ENCODE peak calls at places on chromosomes 3 and 15, in six cellular contexts. A is left ventricle myocardium inferior; V is sigmoid colon; Q is stimulated activated CD4-positive, alpha-beta T cell treated with anti-CD3 and anti-CD28 coated beads, Interleukin-1b, Interleukin-23, amount 100 ng/mL, for 1 hour; P is activated T-cell treated with anti-CD3 and anti-CD28 coated beads, Interleukin-2, amount 50 U/mL, for 72 hours; N is adipocyte. O is an unnamed sample.

GRCh38 chr3:97927699-97928098 is 44.5 kb downstream of the RIOX2 start:
- DNase-seq in N (peak), A (no peak), V (no peak), P (no peak), Q (no peak), O (no peak)

GRCh38 chr15:57526615-57527014 is 65.1 kb upstream of the MYZAP start:
- DNase-seq in A (no peak), P (no peak), Q (no peak), N (no peak), V (no peak), O (no peak)

GRCh38 chr3:149813367-149814281 is 609 bp downstream of the RNF13 start:
- DNase-seq in N (peak), P (peak), V (peak), Q (no peak), A (no peak), O (peak)

GRCh38 chr3:33006081-33006480 is 54.6 kb downstream of the CCR4 start:
- DNase-seq in V (no peak), Q (no peak), N (no peak), P (no peak), A (no peak), O (no peak)

GRCh38 chr3:71129611-71130515 is 453.7 kb downstream of the FOXP1 start:
- DNase-seq in N (peak), V (no peak), P (no peak), A (no peak), Q (no peak), O (no peak)

GRCh38 chr3:196179380-196180308 is 31.6 kb downstream of the ZDHHC19 start:
- DNase-seq in A (no peak), P (peak), N (peak), V (no peak), Q (peak), O (peak)

GRCh38 chr3:152374260-152374990 is 105.7 kb downstream of the MBNL1 start:
- DNase-seq in Q (no peak), N (no peak), A (no peak), P (no peak), V (no peak), O (no peak)

GRCh38 chr15:67707520-67708283 is 117.6 kb upstream of the SKOR1 start:
- DNase-seq in N (no peak), A (no peak), Q (no peak), P (no peak), V (no peak), O (no peak)

GRCh38 chr3:56923546-56924224 is 121.9 kb upstream of the ARHGEF3 start:
- DNase-seq in N (peak), A (no peak), P (no peak), Q (no peak), V (no peak), O (no peak)

GRCh38 chr15:31400222-31400927 is 73.7 kb downstream of the KLF13 start:
- DNase-seq in P (no peak), A (peak), N (no peak), Q (no peak), V (no peak), O (no peak)

GRCh38 chr3:61172684-61173083 is 78.6 kb downstream of the FHIT start:
- DNase-seq in V (no peak), N (no peak), Q (no peak), P (no peak), A (no peak), O (no peak)

GRCh38 chr15:65033659-65034269 is 4.3 kb upstream of the MTFMT start:
- DNase-seq in A (no peak), Q (no peak), P (no peak), V (no peak), N (peak), O (no peak)

GRCh38 chr3:16456784-16457415 is 56.6 kb downstream of the RFTN1 start:
- DNase-seq in V (no peak), Q (no peak), A (no peak), N (peak), P (no peak), O (no peak)

GRCh38 chr3:29513236-29513635 is 232.4 kb downstream of the RBMS3 start:
- DNase-seq in N (no peak), A (no peak), V (peak), Q (no peak), P (no peak), O (no peak)

GRCh38 chr15:95018888-95019545 is 787.7 kb downstream of the MCTP2 start:
- DNase-seq in N (peak), V (no peak), P (no peak), A (no peak), Q (no peak), O (no peak)

GRCh38 chr15:38690737-38691332 is 126.2 kb upstream of the RASGRP1 start:
- DNase-seq in V (no peak), Q (peak), P (peak), A (peak), N (peak), O (peak)

O was measured in caudate nucleus.